ENCODE peak calls at places on chromosomes 11 and 22, in seven cellular contexts. X is fibroblast of lung, F is heart right ventricle, K is cardiac muscle cell, Z is adrenal gland, M is A673, C is right cardiac atrium. E is an unnamed sample.

GRCh38 chr22:37654556-37655251 is 3.8 kb upstream of the PDXP start:
- DNase-seq in Z (no peak), X (no peak), K (no peak), M (no peak), C (no peak), F (no peak), E (no peak)

GRCh38 chr11:12239396-12240298 is 129.3 kb downstream of the MICAL2 start:
- DNase-seq in C (no peak), K (no peak), F (no peak), M (no peak), Z (no peak), X (peak; percentile 71), E (no peak)

GRCh38 chr11:77131560-77131959 is 3.5 kb downstream of the MYO7A start:
- DNase-seq in F (no peak), X (no peak), Z (no peak), C (no peak), M (no peak), K (peak; percentile 31), E (no peak)

GRCh38 chr22:27734066-27734465 is 67.5 kb downstream of the MN1 start:
- DNase-seq in C (no peak), K (no peak), Z (no peak), X (no peak), F (no peak), M (no peak), E (no peak)

GRCh38 chr22:48397531-48398180 is 1430.0 kb downstream of the BRD1 start:
- DNase-seq in M (no peak), C (no peak), X (no peak), Z (no peak), K (no peak), F (no peak), E (no peak)

GRCh38 chr11:69536406-69536805 is 54.9 kb downstream of the LINC01488 start:
- DNase-seq in X (no peak), F (no peak), C (no peak), M (no peak), K (no peak), Z (no peak), E (no peak)

GRCh38 chr11:128859563-128860441 is 7.3 kb downstream of the KCNJ1 start:
- DNase-seq in Z (peak; percentile 76), M (peak; percentile 79), C (peak; percentile 68), F (peak; percentile 80), X (peak; percentile 43), K (peak; percentile 76), E (peak; percentile 96)

GRCh38 chr22:41230399-41230785 is 10.3 kb downstream of the CHADL start:
- DNase-seq in M (no peak), C (no peak), K (no peak), X (no peak), Z (no peak), F (no peak), E (no peak)

GRCh38 chr11:19301336-19301735 is 60.6 kb upstream of the E2F8 start:
- DNase-seq in M (no peak), X (no peak), Z (no peak), K (no peak), C (no peak), F (no peak), E (no peak)

GRCh38 chr11:133339495-133340140 is 192.7 kb downstream of the OPCML start:
- DNase-seq in X (peak; percentile 7), K (no peak), F (no peak), Z (no peak), M (no peak), C (no peak), E (no peak)

GRCh38 chr11:6757373-6757967 is 14.3 kb downstream of the OR2AG2 start:
- DNase-seq in Z (peak; percentile 43), C (peak; percentile 36), X (peak; percentile 42), K (peak; percentile 75), F (peak; percentile 11), M (peak; percentile 69), E (peak; percentile 83)

GRCh38 chr11:36077886-36078685 is 134.2 kb downstream of the LDLRAD3 start:
- DNase-seq in F (no peak), M (peak; percentile 55), X (no peak), Z (no peak), K (no peak), C (no peak), E (no peak)

GRCh38 chr22:46953968-46954755 is 191.7 kb downstream of the TBC1D22A start:
- DNase-seq in M (no peak), C (no peak), X (no peak), F (no peak), K (peak; percentile 10), Z (no peak), E (peak; percentile 41)

GRCh38 chr11:28303477-28304191 is 195.4 kb downstream of the METTL15 start:
- DNase-seq in F (no peak), X (peak; percentile 13), K (peak; percentile 23), M (no peak), Z (no peak), C (no peak), E (no peak)

GRCh38 chr11:97814325-97814959 is 1206.3 kb upstream of the CNTN5 start:
- DNase-seq in C (peak; percentile 16), M (no peak), F (no peak), Z (no peak), K (no peak), X (no peak), E (no peak)

GRCh38 chr11:2521681-2522630 is 77.1 kb downstream of the KCNQ1 start:
- DNase-seq in X (no peak), M (no peak), C (peak; percentile 6), Z (peak; percentile 50), K (no peak), F (no peak), E (peak; percentile 35)

GRCh38 chr22:39236321-39237275 is 8.2 kb downstream of the PDGFB start:
- DNase-seq in M (no peak), Z (no peak), X (no peak), C (peak; percentile 62), F (peak; percentile 69), K (peak; percentile 45), E (no peak)

GRCh38 chr11:27757953-27758352 is 57.7 kb upstream of the BDNF start:
- DNase-seq in C (no peak), F (no peak), K (peak; percentile 90), Z (no peak), X (peak; percentile 98), M (no peak), E (no peak)

GRCh38 chr11:23206736-23207336 is 346.6 kb upstream of the CCDC179 start:
- DNase-seq in X (peak; percentile 40), F (no peak), C (no peak), M (no peak), K (peak; percentile 8), Z (no peak), E (no peak)

GRCh38 chr11:23680488-23681230 is 816.2 kb upstream of the LUZP2 start:
- DNase-seq in M (no peak), F (peak; percentile 2), K (no peak), Z (no peak), C (no peak), X (no peak), E (no peak)

GRCh38 chr22:44244265-44244822 is 63.6 kb downstream of the PARVG start:
- DNase-seq in C (no peak), K (no peak), M (no peak), F (no peak), X (no peak), Z (no peak), E (peak; percentile 24)

GRCh38 chr11:95296621-95297025 is 65.6 kb upstream of the SESN3 start:
- DNase-seq in F (no peak), X (peak; percentile 45), C (no peak), M (no peak), Z (peak; percentile 38), K (no peak), E (no peak)

GRCh38 chr22:19238900-19239299 is 52.6 kb downstream of the CLTCL1 start:
- DNase-seq in X (peak; percentile 39), K (no peak), F (no peak), M (no peak), C (no peak), Z (no peak), E (no peak)

GRCh38 chr22:32042924-32043323 is at the start of gene SLC5A1:
- DNase-seq in C (no peak), Z (no peak), M (no peak), X (no peak), F (no peak), K (no peak), E (no peak)
- H3K4me3 ChIP-seq in C (no peak within 1 kb of the TSS), Z (no peak within 1 kb of the TSS), M (no peak within 1 kb of the TSS), X (no peak within 1 kb of the TSS), F (no peak within 1 kb of the TSS), K (no peak within 1 kb of the TSS), E (no peak within 1 kb of the TSS)

DNA sequence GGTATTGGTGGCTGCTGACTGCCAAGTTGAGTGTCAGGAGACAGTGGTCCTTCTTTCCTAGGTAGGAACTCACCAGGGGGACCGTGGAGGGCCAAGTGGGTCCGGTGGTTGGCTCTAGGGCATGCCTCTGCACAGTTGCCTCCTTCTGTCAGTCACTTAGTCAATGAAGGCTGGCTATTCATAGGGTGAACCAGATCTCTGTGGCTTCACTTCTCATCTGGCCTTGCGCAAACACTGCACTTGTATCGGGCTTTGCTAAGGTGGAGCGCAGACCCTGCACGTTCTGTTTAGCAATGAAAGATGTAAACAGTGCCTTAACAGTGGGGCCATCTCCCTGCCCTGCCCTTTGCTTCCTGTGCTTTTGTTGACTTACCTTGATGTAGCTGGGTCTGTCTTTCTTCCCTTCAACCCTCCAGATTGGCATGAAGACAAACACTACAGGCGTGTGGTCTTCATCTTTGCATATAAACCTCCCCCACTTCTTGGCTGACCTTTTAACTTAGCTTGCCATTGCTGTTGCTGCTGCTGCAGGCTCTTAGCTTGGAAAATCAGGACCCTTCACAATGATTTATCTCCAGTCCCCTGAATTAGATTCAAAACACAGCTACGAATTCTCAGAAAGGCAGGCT is 6.8 kb upstream of the SORL1-AS1 start:
- DNase-seq in Z (no peak), M (no peak), C (no peak), F (no peak), X (no peak), K (no peak), E (no peak)
- H3K27ac ChIP-seq in Z (no peak overlapping the region), M (no peak overlapping the region), C (no peak overlapping the region), F (no peak overlapping the region), X (no peak overlapping the region), K (no peak overlapping the region), E (no peak overlapping the region)

GRCh38 chr11:108662700-108663099 is 2.2 kb upstream of the DDX10 start:
- DNase-seq in C (no peak), M (no peak), K (no peak), Z (no peak), F (no peak), X (no peak), E (no peak)

GRCh38 chr11:108663154-108663877 is 1.6 kb upstream of the DDX10 start:
- DNase-seq in M (no peak), F (no peak), X (no peak), C (no peak), K (no peak), Z (no peak), E (no peak)

GRCh38 chr11:108666373-108666772 is 1.5 kb downstream of the DDX10 start:
- DNase-seq in Z (no peak), F (no peak), M (no peak), K (peak; percentile 15), C (no peak), X (peak; percentile 13), E (peak; percentile 56)

GRCh38 chr11:108664730-108665525 is at the start of gene DDX10:
- DNase-seq in X (peak; percentile 96), K (peak; percentile 99), F (peak; percentile 98), M (peak; percentile 99), C (peak; percentile 98), Z (peak; percentile 98), E (peak; percentile 99)

GRCh38 chr11:108664241-108664640 is 628 bp upstream of the DDX10 start:
- DNase-seq in F (no peak), X (no peak), K (no peak), M (no peak), Z (no peak), C (peak; percentile 13), E (no peak)
- H3K4me3 ChIP-seq in F (peak overlapping the region; percentile 98), X (no peak overlapping the region), K (peak overlapping the region; percentile 10), M (peak overlapping the region; percentile 76), Z (no peak overlapping the region), C (peak overlapping the region; percentile 76), E (peak overlapping the region; percentile 91)

GRCh38 chr11:61814242-61814957 is 2.4 kb downstream of the FADS1 start:
- DNase-seq in X (peak; percentile 43), K (peak; percentile 36), F (no peak), Z (no peak), M (peak; percentile 68), C (peak; percentile 38), E (peak; percentile 79)
- H3K27ac ChIP-seq in X (peak overlapping the region; percentile 98), K (peak overlapping the region; percentile 97), F (peak overlapping the region; percentile 100), Z (peak overlapping the region; percentile 98), M (peak overlapping the region; percentile 96), C (peak overlapping the region; percentile 86), E (peak overlapping the region; percentile 93)